ENCODE peak calls at places on chromosomes 11 and 22, in four cellular contexts. One of them, this sample, is unnamed.
A peak's percentile ranks its signal among the peaks of the same experiment; 100 is the strongest.

GRCh38 chr11:6387811-6388599 is 2.3 kb upstream of the SMPD1 start:
- DNase-seq in K562: no peak
- DNase-seq in HL-60: no peak
- DNase-seq in GM12878: no peak
- DNase-seq in this sample: no peak

GRCh38 chr11:13055200-13055599 is 46.1 kb downstream of the RASSF10 start:
- DNase-seq in K562: no peak
- DNase-seq in GM12878: no peak
- DNase-seq in HL-60: no peak
- DNase-seq in this sample: no peak

GRCh38 chr22:45638834-45639746 is 32.5 kb upstream of the ATXN10 start:
- DNase-seq in K562: peak; percentile 75
- DNase-seq in HL-60: peak; percentile 74
- DNase-seq in GM12878: no peak
- DNase-seq in this sample: no peak

GRCh38 chr11:57387284-57388030 is 3.0 kb downstream of the PRG2 start:
- DNase-seq in K562: no peak
- DNase-seq in GM12878: no peak
- DNase-seq in HL-60: peak; percentile 40
- DNase-seq in this sample: no peak

GRCh38 chr22:47192106-47192650 is 429.7 kb downstream of the TBC1D22A start:
- DNase-seq in K562: no peak
- DNase-seq in GM12878: no peak
- DNase-seq in HL-60: no peak
- DNase-seq in this sample: no peak

GRCh38 chr11:73980001-73980960 is 2.4 kb downstream of the UCP2 start:
- DNase-seq in K562: peak; percentile 39
- DNase-seq in GM12878: peak; percentile 91
- DNase-seq in HL-60: peak; percentile 89
- DNase-seq in this sample: peak; percentile 82

GRCh38 chr11:39374963-39375698 is 2084.3 kb downstream of the LRRC4C start:
- DNase-seq in K562: peak; percentile 10
- DNase-seq in GM12878: no peak
- DNase-seq in HL-60: no peak
- DNase-seq in this sample: no peak

GRCh38 chr11:112889446-112889845 is 71.8 kb upstream of the NCAM1 start:
- DNase-seq in GM12878: no peak
- DNase-seq in K562: no peak
- DNase-seq in HL-60: no peak
- DNase-seq in this sample: no peak

GRCh38 chr11:129768356-129768755 is 47.3 kb upstream of the TMEM45B start:
- DNase-seq in GM12878: no peak
- DNase-seq in HL-60: no peak
- DNase-seq in K562: no peak
- DNase-seq in this sample: no peak

GRCh38 chr11:121112498-121113455 is 11.7 kb downstream of the TECTA start:
- DNase-seq in K562: peak; percentile 22
- DNase-seq in GM12878: no peak
- DNase-seq in HL-60: peak; percentile 56
- DNase-seq in this sample: peak; percentile 51

GRCh38 chr11:83051760-83052671 is 19.7 kb downstream of the RAB30 start:
- DNase-seq in GM12878: no peak
- DNase-seq in K562: no peak
- DNase-seq in HL-60: no peak
- DNase-seq in this sample: no peak
- TF ChIP-seq SPI1 in GM12878: no peak
- TF ChIP-seq SPI1 in K562: no peak
- TF ChIP-seq SPI1 in HL-60: no peak
- TF ChIP-seq SPI1 in this sample: no peak

GRCh38 chr11:111878385-111878765 is 590 bp downstream of the FDXACB1 start:
- DNase-seq in K562: no peak
- DNase-seq in GM12878: no peak
- DNase-seq in HL-60: no peak
- DNase-seq in this sample: no peak
- TF ChIP-seq POLR2AphosphoS5 in K562: no peak
- TF ChIP-seq POLR2AphosphoS5 in GM12878: no peak
- TF ChIP-seq POLR2AphosphoS5 in HL-60: no peak
- TF ChIP-seq POLR2AphosphoS5 in this sample: no peak

GRCh38 chr11:122141757-122142156 is 25.7 kb upstream of the BLID start:
- DNase-seq in GM12878: no peak
- DNase-seq in HL-60: no peak
- DNase-seq in K562: no peak
- DNase-seq in this sample: no peak
- TF ChIP-seq SPI1 in GM12878: no peak
- TF ChIP-seq SPI1 in HL-60: no peak
- TF ChIP-seq SPI1 in K562: no peak
- TF ChIP-seq SPI1 in this sample: no peak

GRCh38 chr11:613369-613968 is 2.3 kb downstream of the IRF7 start:
- DNase-seq in HL-60: peak; percentile 34
- DNase-seq in GM12878: no peak
- DNase-seq in K562: peak; percentile 89
- DNase-seq in this sample: peak; percentile 72
- TF ChIP-seq POLR2AphosphoS5 in HL-60: no peak
- TF ChIP-seq POLR2AphosphoS5 in GM12878: peak; percentile 66
- TF ChIP-seq POLR2AphosphoS5 in K562: peak; percentile 14
- TF ChIP-seq POLR2AphosphoS5 in this sample: peak; percentile 35

DNA sequence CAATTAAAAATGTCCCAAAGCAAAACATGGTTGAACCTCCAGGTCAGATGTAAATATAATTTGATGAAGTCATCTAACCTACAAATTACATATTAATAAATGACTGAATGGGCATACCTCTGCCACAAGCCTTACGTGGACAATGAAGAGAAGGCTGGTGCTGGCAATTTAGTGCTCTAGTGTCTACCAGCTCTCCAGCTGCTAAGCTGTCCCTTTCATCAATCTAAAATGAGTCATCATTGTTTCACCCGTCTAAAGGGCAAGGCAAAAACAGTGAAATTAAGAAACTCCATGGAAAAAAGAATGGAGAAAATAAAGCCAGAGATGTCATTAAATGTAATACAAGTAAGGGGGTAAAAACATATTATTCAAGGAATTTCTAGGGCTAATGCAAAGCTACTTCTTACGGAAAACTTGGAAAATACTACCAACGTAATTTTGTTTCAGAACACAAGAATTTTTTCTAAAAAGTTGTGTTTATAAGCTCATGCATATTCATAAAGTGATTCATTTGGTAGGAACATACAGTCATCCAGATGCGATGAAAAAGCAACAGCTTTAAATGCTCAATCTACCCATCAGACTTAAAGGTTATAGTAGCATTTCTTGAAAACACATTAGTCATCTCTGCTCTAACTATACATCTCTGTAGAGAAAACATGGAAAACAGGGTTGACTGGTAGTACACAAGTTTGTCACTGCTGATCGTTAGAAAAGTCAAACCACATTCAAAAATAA is 71.5 kb downstream of the SIK3 start:
- DNase-seq in GM12878: no peak
- DNase-seq in HL-60: no peak
- DNase-seq in K562: no peak
- DNase-seq in this sample: no peak
- TF ChIP-seq SPI1 in GM12878: no peak
- TF ChIP-seq SPI1 in HL-60: no peak
- TF ChIP-seq SPI1 in K562: no peak
- TF ChIP-seq SPI1 in this sample: no peak

GRCh38 chr11:26478710-26479109 is 93.4 kb downstream of the MUC15 start:
- DNase-seq in K562: no peak
- DNase-seq in GM12878: no peak
- DNase-seq in HL-60: no peak
- DNase-seq in this sample: no peak

GRCh38 chr11:26477406-26477805 is 94.7 kb downstream of the MUC15 start:
- DNase-seq in K562: no peak
- DNase-seq in GM12878: no peak
- DNase-seq in HL-60: no peak
- DNase-seq in this sample: no peak

GRCh38 chr11:26470992-26471391 is 101.1 kb downstream of the MUC15 start:
- DNase-seq in HL-60: no peak
- DNase-seq in GM12878: no peak
- DNase-seq in K562: no peak
- DNase-seq in this sample: no peak

GRCh38 chr11:26473216-26474194 is 98.6 kb downstream of the MUC15 start:
- DNase-seq in HL-60: no peak
- DNase-seq in K562: no peak
- DNase-seq in GM12878: no peak
- DNase-seq in this sample: no peak

GRCh38 chr11:26474401-26474800 is 97.7 kb downstream of the MUC15 start:
- DNase-seq in K562: no peak
- DNase-seq in HL-60: no peak
- DNase-seq in GM12878: no peak
- DNase-seq in this sample: no peak
- TF ChIP-seq POLR2AphosphoS5 in K562: no peak
- TF ChIP-seq POLR2AphosphoS5 in HL-60: no peak
- TF ChIP-seq POLR2AphosphoS5 in GM12878: no peak
- TF ChIP-seq POLR2AphosphoS5 in this sample: no peak

GRCh38 chr22:41471606-41472005 is 2.7 kb downstream of the ACO2 start:
- DNase-seq in GM12878: no peak
- DNase-seq in K562: no peak
- DNase-seq in HL-60: no peak
- DNase-seq in this sample: no peak

GRCh38 chr22:41479671-41480396 is 10.9 kb downstream of the ACO2 start:
- DNase-seq in K562: no peak
- DNase-seq in GM12878: no peak
- DNase-seq in HL-60: no peak
- DNase-seq in this sample: no peak

GRCh38 chr22:41478891-41479521 is 10.1 kb downstream of the ACO2 start:
- DNase-seq in K562: no peak
- DNase-seq in HL-60: peak; percentile 57
- DNase-seq in GM12878: peak; percentile 61
- DNase-seq in this sample: no peak

GRCh38 chr22:41478473-41478872 is 9.6 kb downstream of the ACO2 start:
- DNase-seq in K562: no peak
- DNase-seq in HL-60: no peak
- DNase-seq in GM12878: peak; percentile 35
- DNase-seq in this sample: no peak

GRCh38 chr22:41474878-41475451 is 6.0 kb downstream of the ACO2 start:
- DNase-seq in K562: no peak
- DNase-seq in GM12878: no peak
- DNase-seq in HL-60: no peak
- DNase-seq in this sample: no peak
- TF ChIP-seq SPI1 in K562: no peak
- TF ChIP-seq SPI1 in GM12878: no peak
- TF ChIP-seq SPI1 in HL-60: no peak
- TF ChIP-seq SPI1 in this sample: no peak

GRCh38 chr22:23754220-23754919 is at the start of gene VPREB3:
- DNase-seq in HL-60: no peak
- DNase-seq in GM12878: no peak
- DNase-seq in K562: no peak
- DNase-seq in this sample: no peak
- TF ChIP-seq POLR2AphosphoS5 in HL-60: no peak
- TF ChIP-seq POLR2AphosphoS5 in GM12878: no peak
- TF ChIP-seq POLR2AphosphoS5 in K562: no peak
- TF ChIP-seq POLR2AphosphoS5 in this sample: no peak

This sample was measured in GM12891.